ENCODE peak calls at places on chromosome 1, in five cellular contexts. One of them, this sample, is unnamed.

GRCh38 chr1:108897865-108898720 is 21.3 kb downstream of the GPSM2 start:
- DNase-seq in BE2C: peak
- DNase-seq in activated T-cell treated with anti-CD3 and anti-CD28 coated beads, Interleukin-2, amount 50 U/mL, for 72 hours: peak
- DNase-seq in H54: no peak
- DNase-seq in KBM-7: peak
- DNase-seq in this sample: no peak

GRCh38 chr1:113874017-113874879 is 2.7 kb upstream of the PTPN22 start:
- DNase-seq in activated T-cell treated with anti-CD3 and anti-CD28 coated beads, Interleukin-2, amount 50 U/mL, for 72 hours: peak
- DNase-seq in BE2C: no peak
- DNase-seq in H54: no peak
- DNase-seq in KBM-7: peak
- DNase-seq in this sample: no peak

GRCh38 chr1:22855668-22856606 is 116.7 kb downstream of the LACTBL1 start:
- DNase-seq in KBM-7: no peak
- DNase-seq in BE2C: no peak
- DNase-seq in activated T-cell treated with anti-CD3 and anti-CD28 coated beads, Interleukin-2, amount 50 U/mL, for 72 hours: no peak
- DNase-seq in H54: no peak
- DNase-seq in this sample: no peak

GRCh38 chr1:153803479-153804056 is 28.4 kb downstream of the SLC27A3 start:
- DNase-seq in H54: no peak
- DNase-seq in activated T-cell treated with anti-CD3 and anti-CD28 coated beads, Interleukin-2, amount 50 U/mL, for 72 hours: no peak
- DNase-seq in BE2C: no peak
- DNase-seq in KBM-7: peak
- DNase-seq in this sample: no peak

GRCh38 chr1:189149547-189150375 is 1327.9 kb downstream of the BRINP3 start:
- DNase-seq in activated T-cell treated with anti-CD3 and anti-CD28 coated beads, Interleukin-2, amount 50 U/mL, for 72 hours: no peak
- DNase-seq in H54: no peak
- DNase-seq in BE2C: no peak
- DNase-seq in KBM-7: no peak
- DNase-seq in this sample: peak

GRCh38 chr1:32426489-32427255 is 32.4 kb upstream of the BSDC1 start:
- DNase-seq in activated T-cell treated with anti-CD3 and anti-CD28 coated beads, Interleukin-2, amount 50 U/mL, for 72 hours: no peak
- DNase-seq in KBM-7: no peak
- DNase-seq in BE2C: peak
- DNase-seq in H54: no peak
- DNase-seq in this sample: peak

GRCh38 chr1:191851799-191852595 is 306.3 kb upstream of the RGS18 start:
- DNase-seq in activated T-cell treated with anti-CD3 and anti-CD28 coated beads, Interleukin-2, amount 50 U/mL, for 72 hours: no peak
- DNase-seq in H54: no peak
- DNase-seq in KBM-7: no peak
- DNase-seq in BE2C: peak
- DNase-seq in this sample: no peak

GRCh38 chr1:175704621-175705020 is 38.8 kb downstream of the TNR start:
- DNase-seq in H54: no peak
- DNase-seq in activated T-cell treated with anti-CD3 and anti-CD28 coated beads, Interleukin-2, amount 50 U/mL, for 72 hours: no peak
- DNase-seq in BE2C: no peak
- DNase-seq in KBM-7: no peak
- DNase-seq in this sample: no peak

GRCh38 chr1:5651027-5651410 is 341.2 kb downstream of the NPHP4 start:
- DNase-seq in KBM-7: no peak
- DNase-seq in BE2C: no peak
- DNase-seq in activated T-cell treated with anti-CD3 and anti-CD28 coated beads, Interleukin-2, amount 50 U/mL, for 72 hours: no peak
- DNase-seq in H54: no peak
- DNase-seq in this sample: peak

GRCh38 chr1:43221256-43221778 is 48.5 kb upstream of the TMEM125 start:
- DNase-seq in H54: no peak
- DNase-seq in KBM-7: peak
- DNase-seq in BE2C: no peak
- DNase-seq in activated T-cell treated with anti-CD3 and anti-CD28 coated beads, Interleukin-2, amount 50 U/mL, for 72 hours: no peak
- DNase-seq in this sample: no peak

GRCh38 chr1:184905601-184906322 is 68.5 kb downstream of the NIBAN1 start:
- DNase-seq in activated T-cell treated with anti-CD3 and anti-CD28 coated beads, Interleukin-2, amount 50 U/mL, for 72 hours: no peak
- DNase-seq in H54: no peak
- DNase-seq in BE2C: no peak
- DNase-seq in KBM-7: no peak
- DNase-seq in this sample: no peak

GRCh38 chr1:116130376-116130775 is 19.2 kb downstream of the MAB21L3 start:
- DNase-seq in H54: no peak
- DNase-seq in activated T-cell treated with anti-CD3 and anti-CD28 coated beads, Interleukin-2, amount 50 U/mL, for 72 hours: no peak
- DNase-seq in KBM-7: no peak
- DNase-seq in BE2C: no peak
- DNase-seq in this sample: no peak

GRCh38 chr1:15350551-15351200 is 59.0 kb upstream of the EFHD2 start:
- DNase-seq in KBM-7: no peak
- DNase-seq in activated T-cell treated with anti-CD3 and anti-CD28 coated beads, Interleukin-2, amount 50 U/mL, for 72 hours: no peak
- DNase-seq in BE2C: no peak
- DNase-seq in H54: no peak
- DNase-seq in this sample: no peak

GRCh38 chr1:110872745-110873435 is at the start of gene CD53:
- DNase-seq in H54: no peak
- DNase-seq in activated T-cell treated with anti-CD3 and anti-CD28 coated beads, Interleukin-2, amount 50 U/mL, for 72 hours: peak
- DNase-seq in KBM-7: peak
- DNase-seq in BE2C: no peak
- DNase-seq in this sample: no peak

GRCh38 chr1:151509350-151510019 is 1.7 kb upstream of the CGN start:
- DNase-seq in KBM-7: no peak
- DNase-seq in BE2C: no peak
- DNase-seq in H54: no peak
- DNase-seq in activated T-cell treated with anti-CD3 and anti-CD28 coated beads, Interleukin-2, amount 50 U/mL, for 72 hours: no peak
- DNase-seq in this sample: no peak

GRCh38 chr1:153513666-153514065 is 22.1 kb downstream of the S100A6 start:
- DNase-seq in activated T-cell treated with anti-CD3 and anti-CD28 coated beads, Interleukin-2, amount 50 U/mL, for 72 hours: no peak
- DNase-seq in KBM-7: no peak
- DNase-seq in BE2C: no peak
- DNase-seq in H54: no peak
- DNase-seq in this sample: no peak

GRCh38 chr1:74522143-74522542 is 9.7 kb upstream of the LRRC53 start:
- DNase-seq in activated T-cell treated with anti-CD3 and anti-CD28 coated beads, Interleukin-2, amount 50 U/mL, for 72 hours: no peak
- DNase-seq in H54: no peak
- DNase-seq in BE2C: no peak
- DNase-seq in KBM-7: no peak
- DNase-seq in this sample: peak

GRCh38 chr1:70090146-70090545 is 115.2 kb downstream of the LRRC40 start:
- DNase-seq in KBM-7: no peak
- DNase-seq in activated T-cell treated with anti-CD3 and anti-CD28 coated beads, Interleukin-2, amount 50 U/mL, for 72 hours: no peak
- DNase-seq in BE2C: no peak
- DNase-seq in H54: no peak
- DNase-seq in this sample: no peak

GRCh38 chr1:110187139-110187890 is 22.8 kb upstream of the KCNC4 start:
- DNase-seq in BE2C: peak
- DNase-seq in activated T-cell treated with anti-CD3 and anti-CD28 coated beads, Interleukin-2, amount 50 U/mL, for 72 hours: no peak
- DNase-seq in KBM-7: no peak
- DNase-seq in H54: no peak
- DNase-seq in this sample: no peak

This sample was measured in ecto neural progenitor cell.